ENCODE peak calls at places on chromosome 4, in five cellular contexts. N is aorta, P is heart right ventricle, K is kidney, W is IMR-90. C is an unnamed sample. For H3K9me3, the result is how much of the 10 kb centered on the place peaks cover.

GRCh38 chr4:76016383-76016782 is 6.9 kb downstream of the CXCL10 start:
- DNase-seq in N (no peak), P (no peak), K (no peak), W (no peak), C (no peak)

GRCh38 chr4:141853091-141853734 is 216.8 kb downstream of the IL15 start:
- DNase-seq in N (no peak), P (no peak), K (no peak), W (no peak), C (no peak)

GRCh38 chr4:84857296-84857695 is 109.2 kb downstream of the WDFY3 start:
- DNase-seq in N (no peak), P (no peak), K (no peak), W (no peak), C (no peak)

GRCh38 chr4:86661006-86661405 is 66.9 kb downstream of the PTPN13 start:
- DNase-seq in N (no peak), P (no peak), K (no peak), W (no peak), C (no peak)

GRCh38 chr4:141455651-141456050 is 180.7 kb upstream of the IL15 start:
- DNase-seq in N (no peak), P (no peak), K (no peak), W (peak), C (no peak)

GRCh38 chr4:61837395-61837794 is 637.3 kb downstream of the ADGRL3 start:
- DNase-seq in N (no peak), P (no peak), K (no peak), W (no peak), C (no peak)

GRCh38 chr4:77354550-77354949 is 197.5 kb downstream of the CCNG2 start:
- DNase-seq in N (no peak), P (no peak), K (no peak), W (no peak), C (no peak)

GRCh38 chr4:168524006-168524405 is 27.2 kb downstream of the PALLD start:
- DNase-seq in N (no peak), P (no peak), K (no peak), W (peak), C (no peak)

GRCh38 chr4:123478859-123479345 is 82.3 kb downstream of the SPRY1 start:
- DNase-seq in N (no peak), P (no peak), K (no peak), W (peak), C (no peak)

GRCh38 chr4:3878678-3879077 is 112.5 kb downstream of the ADRA2C start:
- DNase-seq in N (no peak), P (no peak), K (no peak), W (no peak), C (no peak)

GRCh38 chr4:100367451-100367850 is 150.4 kb downstream of the EMCN start:
- DNase-seq in N (no peak), P (no peak), K (no peak), W (peak), C (no peak)

GRCh38 chr4:3827616-3828492 is 61.7 kb downstream of the ADRA2C start:
- DNase-seq in N (peak), P (peak), K (peak), W (peak), C (peak)

GRCh38 chr4:27791640-27792039 is 931.0 kb downstream of the STIM2 start:
- DNase-seq in N (no peak), P (no peak), K (no peak), W (peak), C (no peak)

GRCh38 chr4:24703298-24703697 is 92.1 kb upstream of the SOD3 start:
- DNase-seq in N (no peak), P (no peak), K (no peak), W (no peak), C (no peak)
- H3K4me3 ChIP-seq in N (no peak), P (no peak), K (no peak), W (no peak), C (no peak)

GRCh38 chr4:99013402-99013843 is 17.9 kb downstream of the METAP1 start:
- DNase-seq in N (no peak), P (peak), K (no peak), W (peak), C (no peak)
- H3K9me3 ChIP-seq in N (under half), P (under half), K (under half), W (under half), C (under half)

GRCh38 chr4:17241835-17242234 is 270.1 kb downstream of the QDPR start:
- DNase-seq in N (no peak), P (no peak), K (no peak), W (no peak), C (no peak)

GRCh38 chr4:17232575-17233253 is 279.2 kb downstream of the QDPR start:
- DNase-seq in N (no peak), P (peak), K (no peak), W (peak), C (peak)

GRCh38 chr4:17234678-17235077 is 277.2 kb downstream of the QDPR start:
- DNase-seq in N (no peak), P (no peak), K (no peak), W (no peak), C (no peak)

GRCh38 chr4:17238633-17239032 is 273.3 kb downstream of the QDPR start:
- DNase-seq in N (no peak), P (no peak), K (no peak), W (no peak), C (no peak)

GRCh38 chr4:17236686-17237085 is 275.2 kb downstream of the QDPR start:
- DNase-seq in N (no peak), P (no peak), K (no peak), W (peak), C (no peak)
- H3K4me3 ChIP-seq in N (no peak), P (no peak), K (no peak), W (no peak), C (no peak)

DNA sequence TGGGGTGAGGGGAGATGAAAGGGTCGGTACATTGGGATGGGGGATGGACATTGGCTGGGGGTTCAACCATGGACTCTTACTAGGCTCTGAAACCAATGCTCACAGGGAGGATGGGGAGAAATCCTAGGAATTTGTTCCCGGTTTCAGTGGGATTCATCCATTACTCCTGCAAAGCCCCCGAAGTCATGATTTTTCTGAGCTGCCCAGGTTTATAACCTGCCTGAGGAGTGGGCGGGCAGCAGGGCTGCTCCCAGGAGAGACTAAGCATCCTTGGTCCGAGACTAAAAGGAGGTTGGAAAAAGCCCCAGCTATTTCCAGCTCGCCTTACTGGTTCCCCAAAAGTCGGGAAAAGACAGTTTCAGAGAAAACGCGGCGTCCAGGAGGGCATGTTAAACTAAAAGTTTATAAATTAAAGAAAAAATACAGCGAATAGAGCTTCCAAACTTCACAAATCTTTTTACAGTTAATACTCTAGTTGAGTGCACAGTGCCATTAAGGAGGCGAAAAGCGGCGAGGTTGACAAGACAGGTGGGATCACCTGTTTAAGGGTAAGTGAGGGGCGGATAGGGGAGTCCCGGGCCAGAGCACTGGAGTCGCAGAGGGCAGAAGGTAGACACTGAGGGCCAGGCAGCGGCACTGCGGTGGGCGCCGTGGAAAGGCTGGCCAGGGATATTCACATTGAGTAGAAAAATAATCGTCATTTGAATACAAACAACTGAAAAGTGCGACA is 3.7 kb downstream of the NKX3-2 start:
- DNase-seq in N (no peak), P (no peak), K (no peak), W (no peak), C (no peak)
- H3K9me3 ChIP-seq in N (under half), P (under half), K (under half), W (under half), C (under half)

DNA sequence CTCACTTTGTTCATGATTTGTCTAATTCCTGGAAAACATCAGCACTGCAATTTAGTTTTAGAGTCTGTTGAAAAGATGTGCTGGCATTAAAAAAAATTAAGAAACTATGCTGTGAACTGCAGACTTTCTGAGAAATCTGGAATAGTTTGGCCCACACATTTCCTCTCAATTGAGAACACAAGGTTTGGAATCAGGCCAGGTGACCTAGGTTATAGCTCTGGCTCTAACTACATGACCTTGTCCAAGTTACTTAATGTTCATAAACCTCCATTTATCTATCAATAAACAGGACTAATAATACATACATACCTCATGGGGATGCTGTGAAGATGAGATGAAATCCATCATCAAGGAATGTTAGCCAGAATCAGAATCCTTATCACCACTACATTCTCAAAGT is 61.4 kb upstream of the ENPEP start:
- DNase-seq in N (no peak), P (no peak), K (no peak), W (no peak), C (no peak)
- H3K4me3 ChIP-seq in N (no peak), P (no peak), K (no peak), W (no peak), C (no peak)

GRCh38 chr4:7575426-7575825 is 140.7 kb upstream of the PSAPL1 start:
- DNase-seq in N (no peak), P (no peak), K (no peak), W (no peak), C (no peak)
- H3K9me3 ChIP-seq in N (under half), P (under half), K (under half), W (half or more), C (half or more)

GRCh38 chr4:83013931-83014330 is 3.3 kb upstream of the LIN54 start:
- DNase-seq in N (no peak), P (no peak), K (no peak), W (no peak), C (no peak)
- H3K4me3 ChIP-seq in N (no peak), P (peak), K (peak), W (no peak), C (peak)